ENCODE peak calls at places on chromosomes 4 and X, in nine cellular contexts. One of them, this sample, is unnamed.

GRCh38 chr4:73964862-73965611 is 16.8 kb downstream of the PF4 start:
- DNase-seq in fibroblast of lung: no peak
- DNase-seq in hepatic stellate cell: no peak
- DNase-seq in IMR-90: no peak
- DNase-seq in left lung: no peak
- DNase-seq in cardiac fibroblast: peak
- DNase-seq in hypothalamus: no peak
- DNase-seq in breast epithelium: no peak
- DNase-seq in NCI-H774: peak
- DNase-seq in this sample: no peak

GRCh38 chr4:67393699-67394281 is 151.5 kb downstream of the CENPC start:
- DNase-seq in hepatic stellate cell: no peak
- DNase-seq in NCI-H774: peak
- DNase-seq in cardiac fibroblast: peak
- DNase-seq in breast epithelium: no peak
- DNase-seq in hypothalamus: no peak
- DNase-seq in fibroblast of lung: peak
- DNase-seq in IMR-90: peak
- DNase-seq in left lung: no peak
- DNase-seq in this sample: peak

GRCh38 chr4:112361181-112361791 is 64.1 kb downstream of the ALPK1 start:
- DNase-seq in fibroblast of lung: no peak
- DNase-seq in cardiac fibroblast: peak
- DNase-seq in breast epithelium: no peak
- DNase-seq in NCI-H774: no peak
- DNase-seq in hypothalamus: no peak
- DNase-seq in IMR-90: peak
- DNase-seq in hepatic stellate cell: no peak
- DNase-seq in left lung: peak
- DNase-seq in this sample: no peak

GRCh38 chr4:117164338-117164737 is 79.0 kb upstream of the TRAM1L1 start:
- DNase-seq in hepatic stellate cell: no peak
- DNase-seq in left lung: no peak
- DNase-seq in cardiac fibroblast: no peak
- DNase-seq in fibroblast of lung: no peak
- DNase-seq in hypothalamus: no peak
- DNase-seq in IMR-90: no peak
- DNase-seq in NCI-H774: no peak
- DNase-seq in breast epithelium: no peak
- DNase-seq in this sample: no peak

GRCh38 chr4:56370377-56370776 is 16.9 kb downstream of the AASDH start:
- DNase-seq in NCI-H774: no peak
- DNase-seq in left lung: no peak
- DNase-seq in cardiac fibroblast: no peak
- DNase-seq in hypothalamus: no peak
- DNase-seq in fibroblast of lung: no peak
- DNase-seq in hepatic stellate cell: no peak
- DNase-seq in IMR-90: no peak
- DNase-seq in breast epithelium: no peak
- DNase-seq in this sample: no peak

GRCh38 chr4:52658671-52659015 is 458 bp downstream of the USP46 start:
- DNase-seq in left lung: no peak
- DNase-seq in hepatic stellate cell: peak
- DNase-seq in IMR-90: no peak
- DNase-seq in hypothalamus: no peak
- DNase-seq in breast epithelium: no peak
- DNase-seq in fibroblast of lung: no peak
- DNase-seq in NCI-H774: no peak
- DNase-seq in cardiac fibroblast: no peak
- DNase-seq in this sample: peak

GRCh38 chr4:84691170-84691691 is 108.3 kb downstream of the CDS1 start:
- DNase-seq in fibroblast of lung: peak
- DNase-seq in cardiac fibroblast: peak
- DNase-seq in NCI-H774: no peak
- DNase-seq in breast epithelium: no peak
- DNase-seq in IMR-90: peak
- DNase-seq in left lung: no peak
- DNase-seq in hepatic stellate cell: peak
- DNase-seq in hypothalamus: no peak
- DNase-seq in this sample: no peak

GRCh38 chrX:47483310-47484268 is 567 bp upstream of the ZNF41 start:
- DNase-seq in hypothalamus: no peak
- DNase-seq in cardiac fibroblast: peak
- DNase-seq in fibroblast of lung: peak
- DNase-seq in NCI-H774: no peak
- DNase-seq in breast epithelium: no peak
- DNase-seq in IMR-90: peak
- DNase-seq in hepatic stellate cell: no peak
- DNase-seq in left lung: no peak
- DNase-seq in this sample: no peak

GRCh38 chr4:101020956-101021355 is 326.4 kb downstream of the PPP3CA start:
- DNase-seq in NCI-H774: no peak
- DNase-seq in cardiac fibroblast: peak
- DNase-seq in left lung: no peak
- DNase-seq in fibroblast of lung: peak
- DNase-seq in IMR-90: peak
- DNase-seq in hepatic stellate cell: no peak
- DNase-seq in breast epithelium: no peak
- DNase-seq in hypothalamus: no peak
- DNase-seq in this sample: no peak

GRCh38 chr4:84814100-84814750 is 152.3 kb downstream of the WDFY3 start:
- DNase-seq in hepatic stellate cell: peak
- DNase-seq in breast epithelium: no peak
- DNase-seq in left lung: no peak
- DNase-seq in hypothalamus: no peak
- DNase-seq in IMR-90: peak
- DNase-seq in NCI-H774: no peak
- DNase-seq in cardiac fibroblast: peak
- DNase-seq in fibroblast of lung: peak
- DNase-seq in this sample: no peak

GRCh38 chr4:1356181-1356998 is 9.4 kb downstream of the UVSSA start:
- DNase-seq in fibroblast of lung: peak
- DNase-seq in hypothalamus: no peak
- DNase-seq in left lung: peak
- DNase-seq in NCI-H774: no peak
- DNase-seq in IMR-90: peak
- DNase-seq in breast epithelium: peak
- DNase-seq in hepatic stellate cell: peak
- DNase-seq in cardiac fibroblast: peak
- DNase-seq in this sample: peak

GRCh38 chr4:165198329-165198728 is 9.0 kb upstream of the KLHL2 start:
- DNase-seq in left lung: no peak
- DNase-seq in breast epithelium: no peak
- DNase-seq in hypothalamus: no peak
- DNase-seq in fibroblast of lung: no peak
- DNase-seq in hepatic stellate cell: no peak
- DNase-seq in cardiac fibroblast: peak
- DNase-seq in NCI-H774: no peak
- DNase-seq in IMR-90: no peak
- DNase-seq in this sample: no peak

GRCh38 chr4:179597301-179597700 is 2155.1 kb upstream of the AGA start:
- DNase-seq in IMR-90: no peak
- DNase-seq in hypothalamus: no peak
- DNase-seq in cardiac fibroblast: no peak
- DNase-seq in hepatic stellate cell: no peak
- DNase-seq in NCI-H774: no peak
- DNase-seq in left lung: no peak
- DNase-seq in breast epithelium: no peak
- DNase-seq in fibroblast of lung: no peak
- DNase-seq in this sample: no peak

GRCh38 chrX:48745222-48745621 is 16.3 kb upstream of the GLOD5 start:
- DNase-seq in breast epithelium: no peak
- DNase-seq in IMR-90: no peak
- DNase-seq in hepatic stellate cell: no peak
- DNase-seq in hypothalamus: no peak
- DNase-seq in cardiac fibroblast: no peak
- DNase-seq in NCI-H774: no peak
- DNase-seq in fibroblast of lung: no peak
- DNase-seq in left lung: no peak
- DNase-seq in this sample: no peak

GRCh38 chr4:102612824-102613366 is 111.7 kb downstream of the NFKB1 start:
- DNase-seq in left lung: no peak
- DNase-seq in hypothalamus: no peak
- DNase-seq in fibroblast of lung: no peak
- DNase-seq in hepatic stellate cell: no peak
- DNase-seq in breast epithelium: no peak
- DNase-seq in NCI-H774: no peak
- DNase-seq in cardiac fibroblast: no peak
- DNase-seq in IMR-90: no peak
- DNase-seq in this sample: no peak

GRCh38 chr4:23697001-23697528 is 192.8 kb downstream of the PPARGC1A start:
- DNase-seq in cardiac fibroblast: no peak
- DNase-seq in hepatic stellate cell: no peak
- DNase-seq in NCI-H774: no peak
- DNase-seq in breast epithelium: no peak
- DNase-seq in hypothalamus: no peak
- DNase-seq in IMR-90: no peak
- DNase-seq in left lung: no peak
- DNase-seq in fibroblast of lung: no peak
- DNase-seq in this sample: no peak

GRCh38 chr4:101199507-101200285 is 147.6 kb downstream of the PPP3CA start:
- DNase-seq in NCI-H774: no peak
- DNase-seq in cardiac fibroblast: peak
- DNase-seq in breast epithelium: no peak
- DNase-seq in hepatic stellate cell: no peak
- DNase-seq in hypothalamus: no peak
- DNase-seq in IMR-90: peak
- DNase-seq in left lung: no peak
- DNase-seq in fibroblast of lung: peak
- DNase-seq in this sample: no peak

GRCh38 chr4:25847329-25847728 is 15.5 kb downstream of the SEL1L3 start:
- DNase-seq in IMR-90: peak
- DNase-seq in left lung: no peak
- DNase-seq in hepatic stellate cell: no peak
- DNase-seq in cardiac fibroblast: peak
- DNase-seq in fibroblast of lung: no peak
- DNase-seq in hypothalamus: no peak
- DNase-seq in breast epithelium: no peak
- DNase-seq in NCI-H774: no peak
- DNase-seq in this sample: no peak

GRCh38 chr4:133565379-133565778 is 416.3 kb downstream of the PCDH10 start:
- DNase-seq in fibroblast of lung: peak
- DNase-seq in hepatic stellate cell: no peak
- DNase-seq in IMR-90: peak
- DNase-seq in cardiac fibroblast: peak
- DNase-seq in NCI-H774: peak
- DNase-seq in hypothalamus: no peak
- DNase-seq in left lung: no peak
- DNase-seq in breast epithelium: no peak
- DNase-seq in this sample: no peak

GRCh38 chr4:53659112-53659511 is 67.8 kb upstream of the LNX1 start:
- DNase-seq in IMR-90: no peak
- DNase-seq in cardiac fibroblast: no peak
- DNase-seq in left lung: no peak
- DNase-seq in NCI-H774: no peak
- DNase-seq in hypothalamus: no peak
- DNase-seq in breast epithelium: no peak
- DNase-seq in fibroblast of lung: no peak
- DNase-seq in hepatic stellate cell: no peak
- DNase-seq in this sample: no peak

GRCh38 chrX:39985551-39985950 is 112.2 kb downstream of the BCOR start:
- DNase-seq in NCI-H774: no peak
- DNase-seq in hepatic stellate cell: no peak
- DNase-seq in left lung: no peak
- DNase-seq in fibroblast of lung: no peak
- DNase-seq in cardiac fibroblast: no peak
- DNase-seq in hypothalamus: no peak
- DNase-seq in breast epithelium: no peak
- DNase-seq in IMR-90: no peak
- DNase-seq in this sample: no peak

GRCh38 chrX:22047470-22047869 is 15.3 kb downstream of the PHEX start:
- DNase-seq in hypothalamus: no peak
- DNase-seq in left lung: no peak
- DNase-seq in hepatic stellate cell: no peak
- DNase-seq in NCI-H774: no peak
- DNase-seq in IMR-90: no peak
- DNase-seq in breast epithelium: no peak
- DNase-seq in cardiac fibroblast: no peak
- DNase-seq in fibroblast of lung: peak
- DNase-seq in this sample: no peak

GRCh38 chr4:169231647-169232262 is 39.0 kb downstream of the SH3RF1 start:
- DNase-seq in IMR-90: no peak
- DNase-seq in fibroblast of lung: no peak
- DNase-seq in left lung: no peak
- DNase-seq in cardiac fibroblast: no peak
- DNase-seq in breast epithelium: no peak
- DNase-seq in hepatic stellate cell: no peak
- DNase-seq in hypothalamus: no peak
- DNase-seq in NCI-H774: no peak
- DNase-seq in this sample: no peak

GRCh38 chr4:183658362-183659028 is 490 bp downstream of the RWDD4 start:
- DNase-seq in IMR-90: peak
- DNase-seq in breast epithelium: no peak
- DNase-seq in NCI-H774: no peak
- DNase-seq in cardiac fibroblast: peak
- DNase-seq in hepatic stellate cell: no peak
- DNase-seq in left lung: peak
- DNase-seq in hypothalamus: no peak
- DNase-seq in fibroblast of lung: no peak
- DNase-seq in this sample: peak

GRCh38 chr4:39591290-39591689 is 47.4 kb downstream of the SMIM14 start:
- DNase-seq in breast epithelium: no peak
- DNase-seq in left lung: no peak
- DNase-seq in cardiac fibroblast: peak
- DNase-seq in IMR-90: peak
- DNase-seq in fibroblast of lung: peak
- DNase-seq in hypothalamus: no peak
- DNase-seq in NCI-H774: no peak
- DNase-seq in hepatic stellate cell: no peak
- DNase-seq in this sample: no peak

GRCh38 chrX:97397371-97397770 is 513.7 kb downstream of the RPA4 start:
- DNase-seq in NCI-H774: no peak
- DNase-seq in hypothalamus: no peak
- DNase-seq in breast epithelium: no peak
- DNase-seq in hepatic stellate cell: no peak
- DNase-seq in IMR-90: peak
- DNase-seq in cardiac fibroblast: peak
- DNase-seq in fibroblast of lung: peak
- DNase-seq in left lung: no peak
- DNase-seq in this sample: no peak

This sample was measured in GM10248.